ENCODE peak calls at places on chromosomes 11 and 22, in six cellular contexts. J is trophoblast cell; W is iPS-NIHi11; Q is NB4; K is stimulated activated CD4-positive, alpha-beta T cell treated with anti-CD3 and anti-CD28 coated beads, TNF-alpha, amount 100 ng/mL, for 24 hours; Z is heart left ventricle. H is an unnamed sample.

GRCh38 chr11:35478411-35479139 is 46.8 kb downstream of the PAMR1 start:
- DNase-seq in Q (no peak), W (no peak), K (no peak), J (no peak), Z (no peak), H (no peak)

GRCh38 chr22:35894937-35895708 is 133.5 kb downstream of the RBFOX2 start:
- DNase-seq in W (no peak), Z (no peak), J (peak; percentile 75), Q (peak; percentile 18), K (no peak), H (no peak)

GRCh38 chr11:130189492-130190210 is 30.1 kb downstream of the ST14 start:
- DNase-seq in J (no peak), W (peak; percentile 43), Z (peak; percentile 55), K (no peak), Q (no peak), H (no peak)

GRCh38 chr11:94794287-94795168 is 26.4 kb downstream of the AMOTL1 start:
- DNase-seq in K (no peak), J (no peak), W (peak; percentile 32), Q (peak; percentile 67), Z (no peak), H (no peak)

GRCh38 chr11:120404495-120404894 is 68.3 kb downstream of the ARHGEF12 start:
- DNase-seq in Z (no peak), Q (no peak), W (peak; percentile 31), J (no peak), K (no peak), H (no peak)

GRCh38 chr22:49372530-49373288 is 455.0 kb downstream of the BRD1 start:
- DNase-seq in Z (no peak), J (no peak), W (peak; percentile 56), K (no peak), Q (peak; percentile 89), H (no peak)

GRCh38 chr11:61791737-61792309 is 576 bp downstream of the TMEM258 start:
- DNase-seq in K (no peak), Z (peak; percentile 58), Q (peak; percentile 74), W (peak; percentile 68), J (peak; percentile 64), H (no peak)

GRCh38 chr11:8745431-8745986 is 62.9 kb downstream of the RPL27A start:
- DNase-seq in K (no peak), Z (no peak), Q (no peak), J (no peak), W (no peak), H (no peak)

GRCh38 chr11:33315822-33316221 is 58.6 kb downstream of the HIPK3 start:
- DNase-seq in W (no peak), J (no peak), K (no peak), Z (no peak), Q (no peak), H (no peak)

GRCh38 chr11:12544986-12545775 is 129.0 kb upstream of the TEAD1 start:
- DNase-seq in Z (no peak), J (peak; percentile 99), K (no peak), Q (no peak), W (no peak), H (no peak)

GRCh38 chr22:20937031-20937793 is 20.0 kb downstream of the CRKL start:
- DNase-seq in W (no peak), J (no peak), Q (no peak), Z (no peak), K (no peak), H (no peak)

GRCh38 chr11:71286701-71287643 is 34.6 kb upstream of the SHANK2 start:
- DNase-seq in W (no peak), Z (no peak), J (no peak), K (no peak), Q (no peak), H (no peak)

GRCh38 chr11:19389787-19390303 is 149.1 kb upstream of the E2F8 start:
- DNase-seq in Z (no peak), W (no peak), Q (no peak), K (no peak), J (no peak), H (no peak)

GRCh38 chr11:125401746-125402145 is 94.3 kb downstream of the FEZ1 start:
- DNase-seq in Q (no peak), J (no peak), K (no peak), W (peak; percentile 60), Z (no peak), H (no peak)

GRCh38 chr11:56706486-56706885 is 7.6 kb downstream of the OR9G1 start:
- DNase-seq in Z (no peak), J (peak; percentile 30), W (no peak), K (no peak), Q (no peak), H (no peak)

GRCh38 chr11:44301856-44302231 is 8.1 kb downstream of the ALX4 start:
- DNase-seq in Q (peak; percentile 93), Z (no peak), W (no peak), K (no peak), J (peak; percentile 91), H (no peak)

GRCh38 chr22:35651085-35651484 is 2.8 kb downstream of the APOL6 start:
- DNase-seq in K (no peak), Z (no peak), Q (no peak), W (no peak), J (no peak), H (no peak)

GRCh38 chr22:38126928-38127668 is 16.6 kb upstream of the BAIAP2L2 start:
- DNase-seq in Q (no peak), Z (peak; percentile 36), W (no peak), K (no peak), J (no peak), H (no peak)

GRCh38 chr11:45110562-45110961 is 35.9 kb upstream of the PRDM11 start:
- DNase-seq in J (no peak), Z (no peak), W (peak; percentile 80), Q (peak; percentile 74), K (peak; percentile 32), H (peak; percentile 35)

GRCh38 chr11:2742201-2742600 is 42.4 kb upstream of the KCNQ1OT1 start:
- DNase-seq in J (no peak), Q (no peak), K (no peak), W (no peak), Z (peak; percentile 47), H (no peak)

GRCh38 chr11:61596539-61596938 is 15.7 kb upstream of the SYT7 start:
- DNase-seq in Z (no peak), J (no peak), K (no peak), Q (no peak), W (no peak), H (no peak)

GRCh38 chr11:78212586-78213371 is 24.1 kb downstream of the USP35 start:
- DNase-seq in J (no peak), W (no peak), K (no peak), Q (no peak), Z (no peak), H (no peak)

GRCh38 chr11:65882191-65883057 is 2.8 kb downstream of the CTSW start:
- DNase-seq in J (no peak), Q (no peak), K (no peak), Z (peak; percentile 40), W (no peak), H (no peak)